ENCODE peak calls at places on chromosomes 4 and X, in ten cellular contexts. M, C, I, U, R, W, B, J, N and Y are unnamed samples.

GRCh38 chrX:96846841-96847240 is 36.9 kb upstream of the RPA4 start:
- DNase-seq in M (no peak), C (no peak), I (no peak), U (no peak), R (no peak), W (no peak), B (no peak), J (no peak), N (no peak), Y (no peak)

GRCh38 chrX:13778916-13779315 is 38.0 kb downstream of the GPM6B start:
- DNase-seq in M (no peak), C (no peak), I (no peak), U (no peak), R (no peak), W (peak; percentile 57), B (peak; percentile 72), J (no peak), N (no peak), Y (no peak)

GRCh38 chr4:125049711-125050110 is 265.0 kb upstream of the FAT4 start:
- DNase-seq in M (no peak), C (no peak), I (no peak), U (no peak), R (no peak), W (no peak), B (peak; percentile 48), J (no peak), N (no peak), Y (no peak)

GRCh38 chrX:119989905-119990408 is 46.4 kb upstream of the NKAP start:
- DNase-seq in M (no peak), C (no peak), I (no peak), U (no peak), R (no peak), W (no peak), B (no peak), J (no peak), N (no peak), Y (no peak)

GRCh38 chr4:98203406-98204235 is 57.6 kb upstream of the RAP1GDS1 start:
- DNase-seq in M (no peak), C (no peak), I (no peak), U (no peak), R (no peak), W (no peak), B (no peak), J (no peak), N (no peak), Y (no peak)

GRCh38 chr4:39825090-39825489 is 127.2 kb downstream of the UBE2K start:
- DNase-seq in M (no peak), C (no peak), I (no peak), U (no peak), R (no peak), W (no peak), B (no peak), J (no peak), N (no peak), Y (no peak)

GRCh38 chr4:133000012-133000411 is 149.1 kb upstream of the PCDH10 start:
- DNase-seq in M (no peak), C (no peak), I (no peak), U (no peak), R (no peak), W (peak; percentile 78), B (peak; percentile 50), J (no peak), N (no peak), Y (no peak)

GRCh38 chrX:19579485-19579884 is 64.2 kb upstream of the MAP3K15 start:
- DNase-seq in M (no peak), C (no peak), I (no peak), U (no peak), R (no peak), W (peak; percentile 76), B (peak; percentile 65), J (no peak), N (no peak), Y (no peak)

GRCh38 chrX:143648705-143649104 is 12.8 kb upstream of the SLITRK4 start:
- DNase-seq in M (no peak), C (no peak), I (no peak), U (no peak), R (no peak), W (no peak), B (peak; percentile 27), J (no peak), N (no peak), Y (no peak)

GRCh38 chr4:30866444-30866843 is 146.3 kb downstream of the PCDH7 start:
- DNase-seq in M (no peak), C (no peak), I (no peak), U (no peak), R (no peak), W (peak; percentile 70), B (peak; percentile 12), J (no peak), N (no peak), Y (no peak)

GRCh38 chr4:14841801-14842748 is 160.2 kb upstream of the CPEB2 start:
- DNase-seq in M (peak; percentile 61), C (no peak), I (no peak), U (no peak), R (no peak), W (peak; percentile 17), B (peak; percentile 31), J (peak; percentile 88), N (no peak), Y (no peak)

GRCh38 chr4:66575024-66575696 is 904.9 kb upstream of the EPHA5 start:
- DNase-seq in M (no peak), C (no peak), I (no peak), U (no peak), R (peak; percentile 15), W (peak; percentile 97), B (peak; percentile 76), J (no peak), N (peak; percentile 92), Y (no peak)

GRCh38 chr4:2116687-2117400 is 57.7 kb downstream of the NAT8L start:
- DNase-seq in M (no peak), C (no peak), I (no peak), U (no peak), R (no peak), W (no peak), B (no peak), J (no peak), N (no peak), Y (no peak)
- H3K27me3 ChIP-seq in M (no peaks in the 10 kb centered on the region), C (no peaks in the 10 kb centered on the region), I (no peaks in the 10 kb centered on the region), U (peaks cover 7% of the 10 kb centered on the region), R (no peaks in the 10 kb centered on the region), W (no peaks in the 10 kb centered on the region), B (no peaks in the 10 kb centered on the region), J (no peaks in the 10 kb centered on the region), N (peaks cover 4% of the 10 kb centered on the region), Y (no peaks in the 10 kb centered on the region)

GRCh38 chr4:8591626-8592365 is 769 bp upstream of the CPZ start:
- DNase-seq in M (no peak), C (no peak), I (no peak), U (no peak), R (no peak), W (no peak), B (no peak), J (no peak), N (no peak), Y (no peak)
- H3K4me3 ChIP-seq in M (no peak overlapping the region), C (no peak overlapping the region), I (no peak overlapping the region), U (no peak overlapping the region), R (no peak overlapping the region), W (no peak overlapping the region), B (no peak overlapping the region), J (no peak overlapping the region), N (no peak overlapping the region), Y (no peak overlapping the region)

GRCh38 chr4:15938640-15939039 is at the start of gene FGFBP1:
- DNase-seq in M (no peak), C (no peak), I (no peak), U (no peak), R (no peak), W (no peak), B (no peak), J (no peak), N (no peak), Y (no peak)
- H3K27me3 ChIP-seq in M (no peaks in the 10 kb centered on the region), C (no peaks in the 10 kb centered on the region), I (no peaks in the 10 kb centered on the region), U (peaks cover 10% of the 10 kb centered on the region), R (no peaks in the 10 kb centered on the region), W (peaks cover 2% of the 10 kb centered on the region), B (peaks cover 6% of the 10 kb centered on the region), J (no peaks in the 10 kb centered on the region), N (no peaks in the 10 kb centered on the region), Y (no peaks in the 10 kb centered on the region)

GRCh38 chrX:15451913-15452312 is 41.2 kb downstream of the PIR start:
- DNase-seq in M (no peak), C (no peak), I (no peak), U (no peak), R (peak; percentile 55), W (peak; percentile 24), B (peak; percentile 29), J (no peak), N (no peak), Y (no peak)
- H3K4me3 ChIP-seq in M (no peak overlapping the region), C (no peak overlapping the region), I (no peak overlapping the region), U (no peak overlapping the region), R (no peak overlapping the region), W (no peak overlapping the region), B (no peak overlapping the region), J (no peak overlapping the region), N (no peak overlapping the region), Y (no peak overlapping the region)

GRCh38 chrX:130419263-130419662 is 17.5 kb downstream of the RBMX2 start:
- DNase-seq in M (no peak), C (no peak), I (no peak), U (no peak), R (no peak), W (no peak), B (no peak), J (no peak), N (no peak), Y (no peak)
- H3K27me3 ChIP-seq in M (no peaks in the 10 kb centered on the region), C (no peaks in the 10 kb centered on the region), I (no peaks in the 10 kb centered on the region), U (no peaks in the 10 kb centered on the region), R (no peaks in the 10 kb centered on the region), W (no peaks in the 10 kb centered on the region), B (no peaks in the 10 kb centered on the region), J (no peaks in the 10 kb centered on the region), N (no peaks in the 10 kb centered on the region), Y (no peaks in the 10 kb centered on the region)

DNA sequence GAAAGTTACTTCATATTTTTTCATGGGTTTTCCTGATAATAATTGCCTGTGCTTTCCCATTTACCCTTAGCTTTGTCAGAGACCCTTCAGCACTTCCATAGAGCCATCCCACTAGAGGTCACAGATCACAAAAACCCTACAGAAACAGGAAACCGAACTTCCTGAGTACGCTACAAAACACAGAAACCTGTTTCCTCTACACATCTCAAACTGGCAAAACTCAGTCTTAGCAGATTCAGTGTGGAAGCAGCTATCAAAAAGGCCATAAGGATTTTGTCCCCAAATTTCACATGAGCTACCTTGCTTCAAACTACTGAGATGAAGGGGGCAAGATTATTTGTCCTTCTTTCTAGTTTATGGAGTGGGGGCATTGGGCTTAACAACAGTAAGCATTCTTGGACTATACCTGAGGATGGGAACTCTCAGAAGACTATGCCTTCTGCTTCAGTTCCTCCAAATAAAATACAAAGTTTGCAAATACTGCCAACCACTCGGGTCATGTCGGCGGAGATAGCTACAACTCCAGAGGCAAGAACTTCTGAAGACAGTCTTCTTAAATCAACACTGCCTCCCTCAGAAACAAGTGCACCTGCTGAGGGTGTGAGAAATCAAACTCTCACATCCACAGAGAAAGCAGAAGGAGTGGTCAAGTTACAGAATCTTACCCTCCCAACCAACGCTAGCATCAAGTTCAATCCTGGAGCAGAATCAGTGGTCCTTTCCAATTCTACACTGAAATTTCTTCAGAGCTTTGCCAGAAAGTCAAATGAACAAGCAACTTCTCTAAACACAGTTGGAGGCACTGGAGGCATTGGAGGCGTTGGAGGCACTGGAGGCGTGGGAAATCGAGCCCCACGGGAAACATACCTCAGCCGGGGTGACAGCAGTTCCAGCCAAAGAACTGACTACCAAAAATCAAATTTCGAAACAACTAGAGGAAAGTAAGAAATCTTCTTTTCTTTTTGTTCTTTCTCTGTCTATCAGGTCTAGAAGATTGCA is at the start of gene MMRN1:
- DNase-seq in M (no peak), C (no peak), I (no peak), U (no peak), R (no peak), W (no peak), B (peak; percentile 10), J (no peak), N (no peak), Y (no peak)
- H3K4me3 ChIP-seq in M (no peak within 1 kb of the TSS), C (peak within 1 kb of the TSS; percentile 26), I (peak within 1 kb of the TSS; percentile 10), U (no peak within 1 kb of the TSS), R (no peak within 1 kb of the TSS), W (no peak within 1 kb of the TSS), B (no peak within 1 kb of the TSS), J (peak within 1 kb of the TSS; percentile 6), N (no peak within 1 kb of the TSS), Y (peak within 1 kb of the TSS; percentile 33)